ENCODE peak calls at places on chromosomes 13 and 19, in nine cellular contexts. One of them, this sample, is unnamed.

GRCh38 chr13:110230661-110231347 is 76.2 kb downstream of the COL4A1 start:
- DNase-seq in bronchial epithelial cell: no peak
- DNase-seq in NCI-H1930: no peak
- DNase-seq in substantia nigra: no peak
- DNase-seq in fibroblast of the conjunctiva: no peak
- DNase-seq in astrocyte of the hippocampus: no peak
- DNase-seq in brain microvascular endothelial cell: no peak
- DNase-seq in AG10803: no peak
- DNase-seq in hepatic stellate cell: no peak
- DNase-seq in this sample: no peak

GRCh38 chr19:43315851-43316250 is 37.6 kb upstream of the CD177 start:
- DNase-seq in bronchial epithelial cell: no peak
- DNase-seq in NCI-H1930: no peak
- DNase-seq in substantia nigra: no peak
- DNase-seq in fibroblast of the conjunctiva: no peak
- DNase-seq in astrocyte of the hippocampus: no peak
- DNase-seq in brain microvascular endothelial cell: no peak
- DNase-seq in AG10803: no peak
- DNase-seq in hepatic stellate cell: no peak
- DNase-seq in this sample: no peak

GRCh38 chr13:87324558-87324957 is 346.6 kb upstream of the SLITRK5 start:
- DNase-seq in bronchial epithelial cell: no peak
- DNase-seq in NCI-H1930: no peak
- DNase-seq in substantia nigra: no peak
- DNase-seq in fibroblast of the conjunctiva: no peak
- DNase-seq in astrocyte of the hippocampus: no peak
- DNase-seq in brain microvascular endothelial cell: no peak
- DNase-seq in AG10803: no peak
- DNase-seq in hepatic stellate cell: no peak
- DNase-seq in this sample: no peak

GRCh38 chr19:13269348-13269747 is 119.1 kb downstream of the IER2 start:
- DNase-seq in bronchial epithelial cell: no peak
- DNase-seq in NCI-H1930: no peak
- DNase-seq in substantia nigra: no peak
- DNase-seq in fibroblast of the conjunctiva: no peak
- DNase-seq in astrocyte of the hippocampus: no peak
- DNase-seq in brain microvascular endothelial cell: no peak
- DNase-seq in AG10803: no peak
- DNase-seq in hepatic stellate cell: no peak
- DNase-seq in this sample: peak; percentile 34

GRCh38 chr13:30818323-30818960 is 83.1 kb downstream of the ALOX5AP start:
- DNase-seq in bronchial epithelial cell: peak; percentile 90
- DNase-seq in NCI-H1930: no peak
- DNase-seq in substantia nigra: no peak
- DNase-seq in fibroblast of the conjunctiva: no peak
- DNase-seq in astrocyte of the hippocampus: peak; percentile 84
- DNase-seq in brain microvascular endothelial cell: peak; percentile 82
- DNase-seq in AG10803: peak; percentile 97
- DNase-seq in hepatic stellate cell: peak; percentile 54
- DNase-seq in this sample: no peak

GRCh38 chr19:38665950-38666661 is 18.7 kb downstream of the ACTN4 start:
- DNase-seq in bronchial epithelial cell: no peak
- DNase-seq in NCI-H1930: no peak
- DNase-seq in substantia nigra: no peak
- DNase-seq in fibroblast of the conjunctiva: no peak
- DNase-seq in astrocyte of the hippocampus: peak; percentile 81
- DNase-seq in brain microvascular endothelial cell: no peak
- DNase-seq in AG10803: peak; percentile 95
- DNase-seq in hepatic stellate cell: peak; percentile 76
- DNase-seq in this sample: peak; percentile 51

GRCh38 chr13:111289251-111289650 is 31.2 kb upstream of the TEX29 start:
- DNase-seq in bronchial epithelial cell: no peak
- DNase-seq in NCI-H1930: no peak
- DNase-seq in substantia nigra: no peak
- DNase-seq in fibroblast of the conjunctiva: no peak
- DNase-seq in astrocyte of the hippocampus: no peak
- DNase-seq in brain microvascular endothelial cell: no peak
- DNase-seq in AG10803: no peak
- DNase-seq in hepatic stellate cell: no peak
- DNase-seq in this sample: no peak

GRCh38 chr13:97356592-97356991 is 77.4 kb upstream of the RAP2A start:
- DNase-seq in bronchial epithelial cell: no peak
- DNase-seq in NCI-H1930: no peak
- DNase-seq in substantia nigra: no peak
- DNase-seq in fibroblast of the conjunctiva: no peak
- DNase-seq in astrocyte of the hippocampus: no peak
- DNase-seq in brain microvascular endothelial cell: no peak
- DNase-seq in AG10803: no peak
- DNase-seq in hepatic stellate cell: no peak
- DNase-seq in this sample: no peak

GRCh38 chr13:110758195-110758594 is 44.7 kb downstream of the ING1 start:
- DNase-seq in bronchial epithelial cell: peak; percentile 29
- DNase-seq in NCI-H1930: no peak
- DNase-seq in substantia nigra: no peak
- DNase-seq in fibroblast of the conjunctiva: no peak
- DNase-seq in astrocyte of the hippocampus: peak; percentile 31
- DNase-seq in brain microvascular endothelial cell: peak; percentile 11
- DNase-seq in AG10803: peak; percentile 66
- DNase-seq in hepatic stellate cell: no peak
- DNase-seq in this sample: no peak

GRCh38 chr19:23475477-23475876 is 80.2 kb upstream of the ZNF91 start:
- DNase-seq in bronchial epithelial cell: no peak
- DNase-seq in NCI-H1930: no peak
- DNase-seq in substantia nigra: no peak
- DNase-seq in fibroblast of the conjunctiva: no peak
- DNase-seq in astrocyte of the hippocampus: no peak
- DNase-seq in brain microvascular endothelial cell: no peak
- DNase-seq in AG10803: no peak
- DNase-seq in hepatic stellate cell: no peak
- DNase-seq in this sample: no peak

GRCh38 chr13:46593403-46593802 is 40.4 kb downstream of the LRCH1 start:
- DNase-seq in bronchial epithelial cell: no peak
- DNase-seq in NCI-H1930: no peak
- DNase-seq in substantia nigra: no peak
- DNase-seq in fibroblast of the conjunctiva: no peak
- DNase-seq in astrocyte of the hippocampus: no peak
- DNase-seq in brain microvascular endothelial cell: no peak
- DNase-seq in AG10803: no peak
- DNase-seq in hepatic stellate cell: no peak
- DNase-seq in this sample: no peak

GRCh38 chr19:35555301-35556005 is 8.0 kb downstream of the ATP4A start:
- DNase-seq in bronchial epithelial cell: no peak
- DNase-seq in NCI-H1930: no peak
- DNase-seq in substantia nigra: no peak
- DNase-seq in fibroblast of the conjunctiva: peak; percentile 13
- DNase-seq in astrocyte of the hippocampus: peak; percentile 46
- DNase-seq in brain microvascular endothelial cell: no peak
- DNase-seq in AG10803: peak; percentile 30
- DNase-seq in hepatic stellate cell: no peak
- DNase-seq in this sample: no peak

GRCh38 chr19:31139871-31140505 is 209.2 kb downstream of the TSHZ3 start:
- DNase-seq in bronchial epithelial cell: peak; percentile 79
- DNase-seq in NCI-H1930: no peak
- DNase-seq in substantia nigra: no peak
- DNase-seq in fibroblast of the conjunctiva: no peak
- DNase-seq in astrocyte of the hippocampus: peak; percentile 65
- DNase-seq in brain microvascular endothelial cell: peak; percentile 85
- DNase-seq in AG10803: peak; percentile 86
- DNase-seq in hepatic stellate cell: peak; percentile 81
- DNase-seq in this sample: no peak

GRCh38 chr13:34358811-34359513 is 541.0 kb downstream of the RFC3 start:
- DNase-seq in bronchial epithelial cell: peak; percentile 68
- DNase-seq in NCI-H1930: no peak
- DNase-seq in substantia nigra: no peak
- DNase-seq in fibroblast of the conjunctiva: peak; percentile 36
- DNase-seq in astrocyte of the hippocampus: peak; percentile 80
- DNase-seq in brain microvascular endothelial cell: peak; percentile 85
- DNase-seq in AG10803: peak; percentile 92
- DNase-seq in hepatic stellate cell: peak; percentile 53
- DNase-seq in this sample: no peak

GRCh38 chr19:10872551-10873107 is 1.3 kb downstream of the CARM1 start:
- DNase-seq in bronchial epithelial cell: no peak
- DNase-seq in NCI-H1930: no peak
- DNase-seq in substantia nigra: no peak
- DNase-seq in fibroblast of the conjunctiva: no peak
- DNase-seq in astrocyte of the hippocampus: peak; percentile 33
- DNase-seq in brain microvascular endothelial cell: no peak
- DNase-seq in AG10803: no peak
- DNase-seq in hepatic stellate cell: no peak
- DNase-seq in this sample: no peak

GRCh38 chr19:35689836-35690235 is 14.5 kb upstream of the ZBTB32 start:
- DNase-seq in bronchial epithelial cell: no peak
- DNase-seq in NCI-H1930: no peak
- DNase-seq in substantia nigra: no peak
- DNase-seq in fibroblast of the conjunctiva: no peak
- DNase-seq in astrocyte of the hippocampus: no peak
- DNase-seq in brain microvascular endothelial cell: no peak
- DNase-seq in AG10803: peak; percentile 78
- DNase-seq in hepatic stellate cell: peak; percentile 65
- DNase-seq in this sample: no peak

GRCh38 chr13:110042253-110042652 is 255.9 kb upstream of the IRS2 start:
- DNase-seq in bronchial epithelial cell: no peak
- DNase-seq in NCI-H1930: no peak
- DNase-seq in substantia nigra: no peak
- DNase-seq in fibroblast of the conjunctiva: no peak
- DNase-seq in astrocyte of the hippocampus: peak; percentile 44
- DNase-seq in brain microvascular endothelial cell: no peak
- DNase-seq in AG10803: peak; percentile 88
- DNase-seq in hepatic stellate cell: no peak
- DNase-seq in this sample: no peak

GRCh38 chr19:8371011-8371804 is 7.3 kb downstream of the ANGPTL4 start:
- DNase-seq in bronchial epithelial cell: no peak
- DNase-seq in NCI-H1930: no peak
- DNase-seq in substantia nigra: no peak
- DNase-seq in fibroblast of the conjunctiva: no peak
- DNase-seq in astrocyte of the hippocampus: no peak
- DNase-seq in brain microvascular endothelial cell: no peak
- DNase-seq in AG10803: no peak
- DNase-seq in hepatic stellate cell: no peak
- DNase-seq in this sample: no peak

GRCh38 chr19:34847393-34847792 is 74.4 kb upstream of the ZNF599 start:
- DNase-seq in bronchial epithelial cell: no peak
- DNase-seq in NCI-H1930: no peak
- DNase-seq in substantia nigra: no peak
- DNase-seq in fibroblast of the conjunctiva: no peak
- DNase-seq in astrocyte of the hippocampus: no peak
- DNase-seq in brain microvascular endothelial cell: no peak
- DNase-seq in AG10803: no peak
- DNase-seq in hepatic stellate cell: no peak
- DNase-seq in this sample: no peak

GRCh38 chr19:33507021-33507956 is 14.3 kb downstream of the PEPD start:
- DNase-seq in bronchial epithelial cell: no peak
- DNase-seq in NCI-H1930: no peak
- DNase-seq in substantia nigra: no peak
- DNase-seq in fibroblast of the conjunctiva: no peak
- DNase-seq in astrocyte of the hippocampus: peak; percentile 12
- DNase-seq in brain microvascular endothelial cell: no peak
- DNase-seq in AG10803: no peak
- DNase-seq in hepatic stellate cell: no peak
- DNase-seq in this sample: no peak

GRCh38 chr19:5395996-5396939 is 55.7 kb upstream of the PTPRS start:
- DNase-seq in bronchial epithelial cell: no peak
- DNase-seq in NCI-H1930: no peak
- DNase-seq in substantia nigra: no peak
- DNase-seq in fibroblast of the conjunctiva: no peak
- DNase-seq in astrocyte of the hippocampus: no peak
- DNase-seq in brain microvascular endothelial cell: no peak
- DNase-seq in AG10803: no peak
- DNase-seq in hepatic stellate cell: no peak
- DNase-seq in this sample: no peak

GRCh38 chr13:97627566-97627965 is 193.6 kb downstream of the RAP2A start:
- DNase-seq in bronchial epithelial cell: peak; percentile 53
- DNase-seq in NCI-H1930: no peak
- DNase-seq in substantia nigra: no peak
- DNase-seq in fibroblast of the conjunctiva: peak; percentile 93
- DNase-seq in astrocyte of the hippocampus: peak; percentile 85
- DNase-seq in brain microvascular endothelial cell: peak; percentile 90
- DNase-seq in AG10803: peak; percentile 84
- DNase-seq in hepatic stellate cell: peak; percentile 13
- DNase-seq in this sample: peak; percentile 1

GRCh38 chr13:110520431-110521295 is 40.9 kb downstream of the RAB20 start:
- DNase-seq in bronchial epithelial cell: no peak
- DNase-seq in NCI-H1930: no peak
- DNase-seq in substantia nigra: peak; percentile 84
- DNase-seq in fibroblast of the conjunctiva: peak; percentile 39
- DNase-seq in astrocyte of the hippocampus: peak; percentile 74
- DNase-seq in brain microvascular endothelial cell: peak; percentile 39
- DNase-seq in AG10803: peak; percentile 86
- DNase-seq in hepatic stellate cell: no peak
- DNase-seq in this sample: peak; percentile 10

GRCh38 chr13:35478384-35479222 is 2.1 kb upstream of the MAB21L1 start:
- DNase-seq in bronchial epithelial cell: no peak
- DNase-seq in NCI-H1930: no peak
- DNase-seq in substantia nigra: no peak
- DNase-seq in fibroblast of the conjunctiva: no peak
- DNase-seq in astrocyte of the hippocampus: peak; percentile 24
- DNase-seq in brain microvascular endothelial cell: no peak
- DNase-seq in AG10803: no peak
- DNase-seq in hepatic stellate cell: no peak
- DNase-seq in this sample: peak; percentile 52

GRCh38 chr19:9727644-9728043 is 40.9 kb downstream of the ZNF846 start:
- DNase-seq in bronchial epithelial cell: no peak
- DNase-seq in NCI-H1930: no peak
- DNase-seq in substantia nigra: no peak
- DNase-seq in fibroblast of the conjunctiva: no peak
- DNase-seq in astrocyte of the hippocampus: no peak
- DNase-seq in brain microvascular endothelial cell: no peak
- DNase-seq in AG10803: no peak
- DNase-seq in hepatic stellate cell: no peak
- DNase-seq in this sample: no peak

GRCh38 chr13:60572003-60572792 is 175.2 kb downstream of the TDRD3 start:
- DNase-seq in bronchial epithelial cell: peak; percentile 91
- DNase-seq in NCI-H1930: no peak
- DNase-seq in substantia nigra: no peak
- DNase-seq in fibroblast of the conjunctiva: no peak
- DNase-seq in astrocyte of the hippocampus: peak; percentile 55
- DNase-seq in brain microvascular endothelial cell: peak; percentile 47
- DNase-seq in AG10803: peak; percentile 42
- DNase-seq in hepatic stellate cell: peak; percentile 16
- DNase-seq in this sample: no peak

GRCh38 chr13:113616991-113617749 is 32.6 kb downstream of the TFDP1 start:
- DNase-seq in bronchial epithelial cell: peak; percentile 51
- DNase-seq in NCI-H1930: no peak
- DNase-seq in substantia nigra: no peak
- DNase-seq in fibroblast of the conjunctiva: no peak
- DNase-seq in astrocyte of the hippocampus: peak; percentile 77
- DNase-seq in brain microvascular endothelial cell: peak; percentile 52
- DNase-seq in AG10803: no peak
- DNase-seq in hepatic stellate cell: no peak
- DNase-seq in this sample: peak; percentile 63

GRCh38 chr19:40921005-40921897 is 39.2 kb upstream of the CYP2A7 start:
- DNase-seq in bronchial epithelial cell: peak; percentile 77
- DNase-seq in NCI-H1930: no peak
- DNase-seq in substantia nigra: no peak
- DNase-seq in fibroblast of the conjunctiva: no peak
- DNase-seq in astrocyte of the hippocampus: no peak
- DNase-seq in brain microvascular endothelial cell: no peak
- DNase-seq in AG10803: no peak
- DNase-seq in hepatic stellate cell: no peak
- DNase-seq in this sample: no peak

GRCh38 chr13:113647351-113648217 is 10.4 kb downstream of the ATP4B start:
- DNase-seq in bronchial epithelial cell: peak; percentile 39
- DNase-seq in NCI-H1930: no peak
- DNase-seq in substantia nigra: peak; percentile 95
- DNase-seq in fibroblast of the conjunctiva: peak; percentile 54
- DNase-seq in astrocyte of the hippocampus: peak; percentile 88
- DNase-seq in brain microvascular endothelial cell: no peak
- DNase-seq in AG10803: peak; percentile 48
- DNase-seq in hepatic stellate cell: no peak
- DNase-seq in this sample: peak; percentile 86

GRCh38 chr19:43731346-43731745 is 15.5 kb downstream of the IRGC start:
- DNase-seq in bronchial epithelial cell: no peak
- DNase-seq in NCI-H1930: no peak
- DNase-seq in substantia nigra: no peak
- DNase-seq in fibroblast of the conjunctiva: no peak
- DNase-seq in astrocyte of the hippocampus: no peak
- DNase-seq in brain microvascular endothelial cell: no peak
- DNase-seq in AG10803: no peak
- DNase-seq in hepatic stellate cell: no peak
- DNase-seq in this sample: no peak

GRCh38 chr13:106568225-106569003 is 477 bp upstream of the ARGLU1 start:
- DNase-seq in bronchial epithelial cell: no peak
- DNase-seq in NCI-H1930: no peak
- DNase-seq in substantia nigra: no peak
- DNase-seq in fibroblast of the conjunctiva: peak; percentile 82
- DNase-seq in astrocyte of the hippocampus: no peak
- DNase-seq in brain microvascular endothelial cell: no peak
- DNase-seq in AG10803: no peak
- DNase-seq in hepatic stellate cell: no peak
- DNase-seq in this sample: peak; percentile 92